ENCODE peak calls at places on chromosomes 11 and 22, in seven cellular contexts. One of them, this sample, is unnamed.

GRCh38 chr11:125624756-125625213 is at the start of gene CHEK1:
- DNase-seq in HCT116: no peak
- DNase-seq in GM12878: no peak
- DNase-seq in HepG2: no peak
- DNase-seq in H1: no peak
- DNase-seq in SK-N-SH: no peak
- DNase-seq in K562: no peak
- DNase-seq in this sample: no peak

GRCh38 chr22:16989915-16990314 is 18.1 kb downstream of the GAB4 start:
- DNase-seq in HCT116: no peak
- DNase-seq in GM12878: no peak
- DNase-seq in HepG2: no peak
- DNase-seq in H1: no peak
- DNase-seq in SK-N-SH: no peak
- DNase-seq in K562: no peak
- DNase-seq in this sample: no peak

GRCh38 chr11:124915541-124916369 is 3.3 kb upstream of the HEPN1 start:
- DNase-seq in HCT116: no peak
- DNase-seq in GM12878: no peak
- DNase-seq in HepG2: no peak
- DNase-seq in H1: no peak
- DNase-seq in SK-N-SH: no peak
- DNase-seq in K562: no peak
- DNase-seq in this sample: peak; percentile 33

GRCh38 chr11:74443071-74443864 is 24.1 kb downstream of the KCNE3 start:
- DNase-seq in HCT116: peak; percentile 19
- DNase-seq in GM12878: no peak
- DNase-seq in HepG2: peak; percentile 56
- DNase-seq in H1: no peak
- DNase-seq in SK-N-SH: no peak
- DNase-seq in K562: no peak
- DNase-seq in this sample: peak; percentile 86

GRCh38 chr11:36469881-36470802 is 39.9 kb downstream of the TRAF6 start:
- DNase-seq in HCT116: no peak
- DNase-seq in GM12878: no peak
- DNase-seq in HepG2: no peak
- DNase-seq in H1: no peak
- DNase-seq in SK-N-SH: no peak
- DNase-seq in K562: no peak
- DNase-seq in this sample: no peak

GRCh38 chr11:23897453-23898289 is 599.2 kb upstream of the LUZP2 start:
- DNase-seq in HCT116: no peak
- DNase-seq in GM12878: no peak
- DNase-seq in HepG2: no peak
- DNase-seq in H1: no peak
- DNase-seq in SK-N-SH: peak; percentile 14
- DNase-seq in K562: no peak
- DNase-seq in this sample: no peak

GRCh38 chr11:3953327-3953726 is 97.9 kb downstream of the STIM1 start:
- DNase-seq in HCT116: no peak
- DNase-seq in GM12878: no peak
- DNase-seq in HepG2: no peak
- DNase-seq in H1: no peak
- DNase-seq in SK-N-SH: no peak
- DNase-seq in K562: no peak
- DNase-seq in this sample: no peak

GRCh38 chr11:115132829-115133228 is 371.4 kb downstream of the CADM1 start:
- DNase-seq in HCT116: no peak
- DNase-seq in GM12878: no peak
- DNase-seq in HepG2: peak; percentile 3
- DNase-seq in H1: no peak
- DNase-seq in SK-N-SH: no peak
- DNase-seq in K562: peak; percentile 20
- DNase-seq in this sample: no peak

GRCh38 chr11:102530558-102530957 is at the start of gene MMP7:
- DNase-seq in HCT116: no peak
- DNase-seq in GM12878: no peak
- DNase-seq in HepG2: no peak
- DNase-seq in H1: no peak
- DNase-seq in SK-N-SH: no peak
- DNase-seq in K562: no peak
- DNase-seq in this sample: no peak

GRCh38 chr22:48612077-48612995 is 1215.3 kb downstream of the BRD1 start:
- DNase-seq in HCT116: no peak
- DNase-seq in GM12878: no peak
- DNase-seq in HepG2: no peak
- DNase-seq in H1: no peak
- DNase-seq in SK-N-SH: no peak
- DNase-seq in K562: no peak
- DNase-seq in this sample: no peak

GRCh38 chr11:60855726-60856633 is at the start of gene PTGDR2:
- DNase-seq in HCT116: no peak
- DNase-seq in GM12878: no peak
- DNase-seq in HepG2: peak; percentile 71
- DNase-seq in H1: no peak
- DNase-seq in SK-N-SH: peak; percentile 69
- DNase-seq in K562: peak; percentile 74
- DNase-seq in this sample: no peak

GRCh38 chr11:115357066-115357465 is 147.1 kb downstream of the CADM1 start:
- DNase-seq in HCT116: no peak
- DNase-seq in GM12878: no peak
- DNase-seq in HepG2: peak; percentile 67
- DNase-seq in H1: no peak
- DNase-seq in SK-N-SH: no peak
- DNase-seq in K562: no peak
- DNase-seq in this sample: no peak

GRCh38 chr11:72030428-72031045 is 31.8 kb downstream of the IL18BP start:
- DNase-seq in HCT116: no peak
- DNase-seq in GM12878: no peak
- DNase-seq in HepG2: no peak
- DNase-seq in H1: no peak
- DNase-seq in SK-N-SH: no peak
- DNase-seq in K562: no peak
- DNase-seq in this sample: no peak

GRCh38 chr22:29621761-29622526 is 18.5 kb downstream of the NF2 start:
- DNase-seq in HCT116: peak; percentile 91
- DNase-seq in GM12878: no peak
- DNase-seq in HepG2: peak; percentile 19
- DNase-seq in H1: no peak
- DNase-seq in SK-N-SH: no peak
- DNase-seq in K562: no peak
- DNase-seq in this sample: peak; percentile 23

GRCh38 chr11:121591405-121592033 is 138.8 kb upstream of the SORL1-AS1 start:
- DNase-seq in HCT116: peak; percentile 64
- DNase-seq in GM12878: peak; percentile 82
- DNase-seq in HepG2: peak; percentile 59
- DNase-seq in H1: peak; percentile 23
- DNase-seq in SK-N-SH: peak; percentile 78
- DNase-seq in K562: peak; percentile 63
- DNase-seq in this sample: peak; percentile 88

GRCh38 chr11:706957-707816 is 1.2 kb downstream of the EPS8L2 start:
- DNase-seq in HCT116: no peak
- DNase-seq in GM12878: no peak
- DNase-seq in HepG2: peak; percentile 94
- DNase-seq in H1: no peak
- DNase-seq in SK-N-SH: peak; percentile 68
- DNase-seq in K562: no peak
- DNase-seq in this sample: peak; percentile 69

GRCh38 chr11:102384419-102385052 is 37.5 kb downstream of the BIRC2 start:
- DNase-seq in HCT116: no peak
- DNase-seq in GM12878: no peak
- DNase-seq in HepG2: no peak
- DNase-seq in H1: no peak
- DNase-seq in SK-N-SH: peak; percentile 36
- DNase-seq in K562: peak; percentile 53
- DNase-seq in this sample: no peak

GRCh38 chr11:112033902-112034301 is 8.7 kb downstream of the DLAT start:
- DNase-seq in HCT116: no peak
- DNase-seq in GM12878: no peak
- DNase-seq in HepG2: no peak
- DNase-seq in H1: no peak
- DNase-seq in SK-N-SH: no peak
- DNase-seq in K562: no peak
- DNase-seq in this sample: no peak

GRCh38 chr22:33829549-33830280 is 90.6 kb downstream of the LARGE1 start:
- DNase-seq in HCT116: no peak
- DNase-seq in GM12878: no peak
- DNase-seq in HepG2: no peak
- DNase-seq in H1: no peak
- DNase-seq in SK-N-SH: peak; percentile 18
- DNase-seq in K562: no peak
- DNase-seq in this sample: no peak

DNA sequence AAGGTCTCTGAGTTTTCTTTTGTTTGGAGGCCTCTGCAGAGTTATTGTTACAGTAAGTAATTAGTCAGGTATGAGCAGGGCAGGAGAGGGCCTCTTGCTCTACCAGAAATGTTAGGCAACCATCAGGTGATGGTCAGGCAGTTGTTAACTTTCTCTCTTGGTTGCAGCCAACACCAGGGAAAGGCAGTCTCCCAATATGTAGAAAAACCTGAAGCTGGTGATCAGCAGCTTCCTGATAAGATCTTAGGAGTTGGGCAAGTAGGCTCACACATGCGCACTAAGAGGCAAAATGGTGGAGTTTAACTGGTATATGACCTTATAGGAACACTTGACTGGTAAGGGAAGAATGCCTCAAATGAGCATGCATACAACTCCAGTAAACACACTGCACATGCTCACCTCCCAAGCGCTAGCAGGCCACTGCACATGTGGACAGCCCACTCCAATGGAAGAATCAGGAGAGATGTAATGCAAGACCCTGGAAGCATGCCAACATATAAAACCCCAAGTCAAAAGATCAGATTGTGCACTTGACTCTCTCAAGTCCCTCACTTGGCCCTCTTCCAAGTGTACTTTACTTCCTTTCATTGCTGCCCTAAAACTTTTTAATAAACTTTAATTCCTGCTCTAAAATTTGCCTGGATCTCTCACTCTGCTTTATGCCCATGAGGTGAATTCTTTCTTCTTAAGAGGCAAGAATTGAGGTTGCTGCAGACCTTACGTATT is 23.7 kb upstream of the SLC35F2 start:
- DNase-seq in HCT116: no peak
- DNase-seq in GM12878: no peak
- DNase-seq in HepG2: no peak
- DNase-seq in H1: no peak
- DNase-seq in SK-N-SH: no peak
- DNase-seq in K562: no peak
- DNase-seq in this sample: no peak
- TF ChIP-seq JUND in HCT116: no peak
- TF ChIP-seq JUND in GM12878: no peak
- TF ChIP-seq JUND in HepG2: no peak
- TF ChIP-seq JUND in H1: no peak
- TF ChIP-seq JUND in SK-N-SH: no peak
- TF ChIP-seq JUND in K562: no peak
- TF ChIP-seq JUND in this sample: no peak

DNA sequence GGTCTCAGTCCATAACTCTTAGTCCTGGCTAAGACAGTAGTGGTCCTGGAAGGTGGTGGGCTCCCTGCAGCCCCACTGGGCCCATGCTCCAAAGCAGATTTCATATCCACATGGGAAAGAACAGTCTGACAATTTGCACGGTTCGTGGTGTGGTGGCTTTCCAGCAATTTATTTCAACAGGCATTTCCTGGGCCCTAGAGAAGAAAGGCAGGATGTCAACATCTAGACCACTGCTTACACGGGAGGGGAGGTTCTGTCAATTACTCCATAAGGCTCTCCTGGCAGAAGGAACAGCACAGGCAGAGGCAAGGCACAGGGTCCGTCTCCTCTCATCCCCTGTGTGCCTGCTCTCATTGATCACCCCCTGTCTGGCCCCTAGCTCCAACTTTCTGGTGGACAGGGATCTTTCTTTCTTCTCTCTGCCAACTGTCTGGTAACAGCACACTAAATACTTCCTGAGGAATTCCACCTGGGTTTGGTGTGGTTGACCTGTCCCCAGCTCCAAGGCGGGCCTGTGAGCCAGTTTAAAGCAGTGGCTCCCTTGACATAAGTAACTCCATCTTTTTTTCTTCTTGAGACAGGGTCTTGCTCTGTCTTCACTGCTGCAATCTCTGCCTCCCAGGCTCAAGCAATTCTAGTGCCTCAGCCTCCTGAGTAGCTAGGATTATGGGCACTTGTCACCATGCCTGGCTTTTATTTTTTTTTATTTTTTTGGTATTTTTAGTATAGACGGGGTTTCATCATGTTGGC is 5.1 kb upstream of the A4GALT start:
- DNase-seq in HCT116: no peak
- DNase-seq in GM12878: no peak
- DNase-seq in HepG2: no peak
- DNase-seq in H1: no peak
- DNase-seq in SK-N-SH: no peak
- DNase-seq in K562: no peak
- DNase-seq in this sample: no peak
- TF ChIP-seq JUND in HCT116: no peak
- TF ChIP-seq JUND in GM12878: no peak
- TF ChIP-seq JUND in HepG2: no peak
- TF ChIP-seq JUND in H1: no peak
- TF ChIP-seq JUND in SK-N-SH: no peak
- TF ChIP-seq JUND in K562: no peak
- TF ChIP-seq JUND in this sample: no peak

DNA sequence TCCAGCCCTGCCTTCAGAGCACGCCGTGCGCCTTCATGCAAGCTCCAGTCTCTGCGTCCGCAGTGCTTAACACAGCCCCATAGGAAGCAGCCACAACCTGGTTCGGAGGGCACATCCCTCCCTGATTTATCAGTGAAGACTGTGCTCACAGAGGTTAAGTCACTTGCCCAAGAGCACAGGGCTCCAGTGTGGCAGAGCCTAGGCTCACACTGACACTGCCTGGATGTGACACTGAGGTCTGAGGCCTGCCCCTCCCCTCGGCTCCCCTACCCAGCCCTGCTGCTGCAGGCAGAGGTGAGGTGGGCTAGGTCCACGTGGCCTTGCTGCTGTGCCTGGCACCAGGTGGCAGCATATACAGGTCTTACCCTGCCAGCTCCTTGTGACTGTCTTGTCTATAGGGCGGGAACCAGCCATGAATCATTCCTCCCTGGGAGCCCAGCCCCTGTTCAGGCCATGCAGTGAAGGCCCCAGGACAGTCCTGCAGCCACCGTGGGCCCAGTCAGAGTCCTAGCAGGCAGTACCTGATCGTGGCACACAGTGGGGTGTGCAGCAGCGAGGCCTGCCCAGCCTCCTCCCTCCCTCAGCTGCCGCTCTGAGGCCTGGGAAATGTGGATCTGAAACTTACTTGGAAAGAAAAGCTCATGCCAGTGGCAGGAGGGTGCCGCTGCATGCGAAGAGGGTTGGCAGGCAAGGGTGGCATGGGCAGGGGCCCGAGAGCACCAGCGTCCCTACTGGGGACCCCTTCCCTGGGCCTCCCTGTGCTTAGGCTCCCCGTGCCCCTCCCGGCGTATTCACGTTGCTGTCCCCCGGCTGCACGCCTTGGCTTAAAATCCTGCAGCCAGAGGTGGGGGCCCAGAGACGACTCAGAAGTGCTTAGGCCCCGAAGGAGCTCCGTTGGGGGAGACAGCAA is 1.2 kb upstream of the CERK start:
- DNase-seq in HCT116: peak; percentile 81
- DNase-seq in GM12878: no peak
- DNase-seq in HepG2: peak; percentile 75
- DNase-seq in H1: no peak
- DNase-seq in SK-N-SH: no peak
- DNase-seq in K562: peak; percentile 22
- DNase-seq in this sample: no peak
- TF ChIP-seq JUND in HCT116: no peak
- TF ChIP-seq JUND in GM12878: no peak
- TF ChIP-seq JUND in HepG2: peak; percentile 73
- TF ChIP-seq JUND in H1: no peak
- TF ChIP-seq JUND in SK-N-SH: no peak
- TF ChIP-seq JUND in K562: no peak
- TF ChIP-seq JUND in this sample: no peak

GRCh38 chr11:95506777-95507176 is 275.8 kb upstream of the SESN3 start:
- DNase-seq in HCT116: no peak
- DNase-seq in GM12878: no peak
- DNase-seq in HepG2: no peak
- DNase-seq in H1: no peak
- DNase-seq in SK-N-SH: no peak
- DNase-seq in K562: no peak
- DNase-seq in this sample: no peak
- TF ChIP-seq JUND in HCT116: no peak
- TF ChIP-seq JUND in GM12878: no peak
- TF ChIP-seq JUND in HepG2: no peak
- TF ChIP-seq JUND in H1: no peak
- TF ChIP-seq JUND in SK-N-SH: no peak
- TF ChIP-seq JUND in K562: no peak
- TF ChIP-seq JUND in this sample: no peak

This sample was measured in T47D.